ENCODE peak calls at places on chromosomes 13 and 19, in four cellular contexts. F is IMR-90, B is SK-N-SH, L is NCI-H748 treated with DMSO at 0.1 percent for 48 hours. W is an unnamed sample.

GRCh38 chr19:6501740-6502648 is at the start of gene TUBB4A:
- DNase-seq in F (no peak), B (peak; percentile 95), L (no peak), W (no peak)

GRCh38 chr19:54594737-54595136 is 1.3 kb downstream of the LILRA1 start:
- DNase-seq in F (no peak), B (no peak), L (no peak), W (no peak)

GRCh38 chr13:66849706-66850105 is 380.4 kb downstream of the PCDH9 start:
- DNase-seq in F (no peak), B (no peak), L (no peak), W (no peak)

GRCh38 chr19:17359905-17360800 is 17.0 kb downstream of the PLVAP start:
- DNase-seq in F (no peak), B (no peak), L (no peak), W (no peak)

GRCh38 chr19:41697198-41697855 is 9.3 kb upstream of the CEACAM7 start:
- DNase-seq in F (no peak), B (no peak), L (no peak), W (no peak)

GRCh38 chr13:88042489-88042888 is 371.3 kb downstream of the SLITRK5 start:
- DNase-seq in F (no peak), B (no peak), L (no peak), W (no peak)

GRCh38 chr13:106186366-106187030 is 349.0 kb downstream of the EFNB2 start:
- DNase-seq in F (peak; percentile 9), B (no peak), L (no peak), W (no peak)

GRCh38 chr13:75050419-75051066 is 431.4 kb downstream of the TBC1D4 start:
- DNase-seq in F (peak; percentile 1), B (no peak), L (no peak), W (no peak)

GRCh38 chr13:25135896-25136295 is 36.2 kb downstream of the AMER2 start:
- DNase-seq in F (no peak), B (no peak), L (no peak), W (no peak)

GRCh38 chr19:6423499-6424189 is 967 bp downstream of the KHSRP start:
- DNase-seq in F (peak; percentile 42), B (peak; percentile 65), L (no peak), W (no peak)

GRCh38 chr19:6491802-6492592 is 10.1 kb downstream of the TUBB4A start:
- DNase-seq in F (no peak), B (no peak), L (no peak), W (no peak)

GRCh38 chr19:45523642-45524256 is 16.5 kb downstream of the VASP start:
- DNase-seq in F (peak; percentile 80), B (peak; percentile 94), L (peak; percentile 89), W (peak; percentile 82)